ENCODE peak calls at places on chromosomes 13 and 19, in four cellular contexts. One of them, this sample, is unnamed.

GRCh38 chr19:49588370-49589122 is 2.4 kb upstream of the PRR12 start:
- DNase-seq in heart left ventricle: no peak
- DNase-seq in prostate gland: no peak
- DNase-seq in A673: no peak
- DNase-seq in this sample: no peak

GRCh38 chr19:49763230-49763629 is at the start of gene TSKS:
- DNase-seq in heart left ventricle: no peak
- DNase-seq in prostate gland: no peak
- DNase-seq in A673: no peak
- DNase-seq in this sample: no peak

GRCh38 chr19:51702103-51702753 is 9.1 kb downstream of the SPACA6 start:
- DNase-seq in heart left ventricle: peak
- DNase-seq in prostate gland: peak
- DNase-seq in A673: peak
- DNase-seq in this sample: no peak

GRCh38 chr19:46341937-46342336 is 5.0 kb upstream of the PPP5C start:
- DNase-seq in heart left ventricle: no peak
- DNase-seq in prostate gland: no peak
- DNase-seq in A673: no peak
- DNase-seq in this sample: no peak

GRCh38 chr19:7292950-7293794 is 1.0 kb downstream of the INSR start:
- DNase-seq in heart left ventricle: peak
- DNase-seq in prostate gland: peak
- DNase-seq in A673: no peak
- DNase-seq in this sample: no peak

GRCh38 chr13:44052843-44053607 is 173.3 kb downstream of the LACC1 start:
- DNase-seq in heart left ventricle: no peak
- DNase-seq in prostate gland: no peak
- DNase-seq in A673: no peak
- DNase-seq in this sample: no peak

GRCh38 chr19:34733266-34733825 is 697 bp upstream of the ZNF181 start:
- DNase-seq in heart left ventricle: peak
- DNase-seq in prostate gland: no peak
- DNase-seq in A673: peak
- DNase-seq in this sample: no peak

GRCh38 chr13:26457212-26457611 is 100.3 kb upstream of the WASF3 start:
- DNase-seq in heart left ventricle: no peak
- DNase-seq in prostate gland: no peak
- DNase-seq in A673: no peak
- DNase-seq in this sample: no peak

GRCh38 chr13:110971486-110971885 is 56.6 kb upstream of the ANKRD10 start:
- DNase-seq in heart left ventricle: no peak
- DNase-seq in prostate gland: no peak
- DNase-seq in A673: no peak
- DNase-seq in this sample: no peak

GRCh38 chr13:95156208-95156607 is 145.0 kb downstream of the ABCC4 start:
- DNase-seq in heart left ventricle: no peak
- DNase-seq in prostate gland: no peak
- DNase-seq in A673: no peak
- DNase-seq in this sample: no peak

GRCh38 chr19:10209305-10209704 is 14.6 kb upstream of the DNMT1 start:
- DNase-seq in heart left ventricle: no peak
- DNase-seq in prostate gland: no peak
- DNase-seq in A673: no peak
- DNase-seq in this sample: no peak

GRCh38 chr19:1162404-1163282 is 11.4 kb downstream of the SBNO2 start:
- DNase-seq in heart left ventricle: no peak
- DNase-seq in prostate gland: no peak
- DNase-seq in A673: no peak
- DNase-seq in this sample: no peak

GRCh38 chr19:1163934-1164683 is 10.0 kb downstream of the SBNO2 start:
- DNase-seq in heart left ventricle: no peak
- DNase-seq in prostate gland: no peak
- DNase-seq in A673: no peak
- DNase-seq in this sample: no peak

GRCh38 chr19:1163283-1163933 is 10.7 kb downstream of the SBNO2 start:
- DNase-seq in heart left ventricle: peak
- DNase-seq in prostate gland: no peak
- DNase-seq in A673: no peak
- DNase-seq in this sample: no peak

GRCh38 chr19:1166872-1167573 is 7.0 kb downstream of the SBNO2 start:
- DNase-seq in heart left ventricle: no peak
- DNase-seq in prostate gland: no peak
- DNase-seq in A673: no peak
- DNase-seq in this sample: no peak

DNA sequence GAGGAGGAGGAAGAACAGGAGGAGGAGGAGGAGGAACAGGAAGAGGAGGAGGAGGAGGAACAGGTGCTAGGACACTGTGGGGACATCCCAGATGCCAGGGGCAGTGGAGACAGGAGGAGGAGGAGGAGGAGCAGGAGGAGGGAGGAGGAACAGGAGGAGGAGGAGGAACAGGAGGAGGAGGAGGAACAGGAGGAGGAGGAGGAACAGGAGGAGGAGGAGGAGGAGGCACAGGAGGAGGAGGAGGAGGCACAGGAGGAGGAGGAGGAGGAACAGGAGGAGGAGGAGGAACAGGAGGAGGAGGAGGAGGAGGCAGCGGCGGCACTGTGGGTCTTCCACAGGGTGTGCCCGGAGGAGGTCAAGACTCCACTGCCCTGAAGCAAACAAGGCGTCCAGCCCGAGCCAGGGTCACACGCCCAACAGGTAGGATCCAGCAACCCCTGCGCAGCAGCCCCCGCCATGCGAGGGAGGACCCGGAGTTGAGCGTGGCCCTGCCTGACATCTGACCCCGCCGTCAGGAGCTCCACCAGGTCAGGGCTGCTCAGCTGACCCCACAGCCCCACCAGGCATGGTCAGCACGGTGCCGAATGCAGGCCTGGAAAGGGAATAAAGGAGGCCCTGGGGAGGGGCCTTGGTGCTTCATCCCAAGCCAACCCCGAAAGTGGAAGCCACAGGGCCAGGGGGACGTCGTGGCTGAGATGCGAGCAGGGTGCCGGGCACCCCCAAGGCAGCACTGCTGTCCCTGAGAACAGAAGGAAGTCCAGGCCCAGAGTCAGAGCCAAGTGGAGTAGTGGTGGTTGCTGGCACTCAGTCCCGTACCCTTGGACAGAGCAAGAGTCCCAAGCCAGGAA is 9.2 kb downstream of the SBNO2 start:
- DNase-seq in heart left ventricle: no peak
- DNase-seq in prostate gland: no peak
- DNase-seq in A673: no peak
- DNase-seq in this sample: no peak
- H3K27ac ChIP-seq in heart left ventricle: no peak
- H3K27ac ChIP-seq in prostate gland: no peak
- H3K27ac ChIP-seq in A673: no peak
- H3K27ac ChIP-seq in this sample: no peak

GRCh38 chr13:114025432-114026127 is 51.7 kb upstream of the C13orf46 start:
- DNase-seq in heart left ventricle: peak
- DNase-seq in prostate gland: no peak
- DNase-seq in A673: no peak
- DNase-seq in this sample: no peak
- H3K27ac ChIP-seq in heart left ventricle: no peak
- H3K27ac ChIP-seq in prostate gland: no peak
- H3K27ac ChIP-seq in A673: no peak
- H3K27ac ChIP-seq in this sample: no peak

DNA sequence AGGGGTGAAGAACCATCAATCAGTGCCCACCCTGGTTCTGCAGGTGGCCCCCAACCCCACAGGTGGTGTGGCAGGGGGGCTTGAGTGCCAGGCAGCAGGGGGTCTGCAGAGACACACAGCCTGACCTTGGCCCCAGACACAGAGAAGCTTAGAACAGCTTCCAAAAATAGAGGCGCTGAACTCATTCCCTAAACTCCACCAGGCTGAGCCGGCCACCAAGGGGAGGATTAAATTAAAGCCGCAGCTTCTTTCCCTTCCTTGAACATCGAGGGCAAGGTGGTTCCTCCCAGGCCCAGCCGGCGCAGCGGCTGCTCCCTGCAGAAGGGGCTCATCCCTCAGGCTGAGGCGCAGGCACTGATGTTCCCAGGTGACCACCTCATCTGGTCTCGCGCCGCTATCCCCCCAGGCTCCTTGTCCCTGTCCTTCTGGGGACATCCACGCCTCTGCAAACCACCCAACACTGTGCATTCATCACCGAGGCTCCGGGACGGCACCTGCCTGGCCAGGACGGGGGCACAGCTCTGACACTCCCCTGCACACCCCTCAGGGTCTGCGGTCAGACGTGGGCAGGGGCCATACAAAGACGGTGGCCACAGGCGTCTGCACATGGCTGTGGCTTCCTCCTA is 30.8 kb downstream of the LAMP1 start:
- DNase-seq in heart left ventricle: no peak
- DNase-seq in prostate gland: no peak
- DNase-seq in A673: no peak
- DNase-seq in this sample: no peak
- H3K27ac ChIP-seq in heart left ventricle: peak
- H3K27ac ChIP-seq in prostate gland: no peak
- H3K27ac ChIP-seq in A673: no peak
- H3K27ac ChIP-seq in this sample: no peak

DNA sequence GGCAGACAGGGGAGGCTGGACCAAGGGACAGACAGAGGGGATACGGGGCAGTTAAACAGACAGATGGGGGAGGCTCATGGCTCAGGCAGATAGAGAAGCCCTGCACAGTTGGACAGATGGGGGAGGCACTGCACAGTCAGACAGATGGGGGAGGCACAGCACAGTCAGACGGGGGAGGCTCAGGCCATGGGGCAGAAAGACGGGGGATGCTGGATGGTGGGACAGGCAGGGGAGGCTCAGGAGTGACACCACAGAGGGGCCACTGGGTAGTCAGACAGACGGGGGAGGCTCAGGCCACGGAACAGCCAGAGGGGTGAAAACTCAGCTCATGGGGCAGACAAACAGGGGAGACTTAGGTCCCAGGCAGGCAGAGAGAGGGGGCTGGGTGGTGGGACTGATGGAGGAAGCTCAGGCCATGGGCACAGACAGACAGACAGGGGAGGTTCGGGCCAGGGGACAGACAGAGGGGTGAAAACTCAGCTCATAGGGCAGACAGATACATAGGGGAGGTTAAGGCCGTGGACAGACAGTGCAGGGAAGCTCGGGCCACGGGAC is 886 bp downstream of the MFSD12 start:
- DNase-seq in heart left ventricle: no peak
- DNase-seq in prostate gland: no peak
- DNase-seq in A673: no peak
- DNase-seq in this sample: no peak
- H3K27ac ChIP-seq in heart left ventricle: peak
- H3K27ac ChIP-seq in prostate gland: no peak
- H3K27ac ChIP-seq in A673: peak
- H3K27ac ChIP-seq in this sample: peak